ENCODE peak calls at places on chromosomes 1 and 21, in four cellular contexts. Z, V, M and E are unnamed samples.

GRCh38 chr1:35718492-35719336 is at the start of gene C1orf216:
- DNase-seq in M (peak; percentile 50), Z (peak; percentile 35), V (peak; percentile 49), E (peak; percentile 41)

GRCh38 chr21:37579356-37579755 is 212.8 kb downstream of the DYRK1A start:
- DNase-seq in Z (no peak), M (no peak), V (no peak), E (no peak)

GRCh38 chr1:94440088-94440487 is 21.9 kb downstream of the ABCD3 start:
- DNase-seq in Z (no peak), M (no peak), V (no peak), E (no peak)

GRCh38 chr1:202411421-202411820 is 62.9 kb downstream of the PPP1R12B start:
- DNase-seq in Z (no peak), M (no peak), V (no peak), E (no peak)

GRCh38 chr1:76083189-76083588 is 8.6 kb downstream of the ST6GALNAC3 start:
- DNase-seq in V (no peak), M (peak; percentile 21), Z (no peak), E (no peak)

GRCh38 chr1:55893155-55893554 is 678.0 kb upstream of the USP24 start:
- DNase-seq in V (no peak), M (no peak), Z (peak; percentile 8), E (no peak)

GRCh38 chr1:204342310-204342709 is 17.4 kb downstream of the PLEKHA6 start:
- DNase-seq in V (no peak), M (no peak), Z (no peak), E (no peak)

GRCh38 chr1:24418898-24419628 is 3.5 kb downstream of the NIPAL3 start:
- DNase-seq in M (no peak), V (peak; percentile 55), Z (no peak), E (no peak)

GRCh38 chr1:243917863-243918565 is 68.0 kb upstream of the AKT3 start:
- DNase-seq in V (no peak), Z (no peak), M (no peak), E (no peak)

DNA sequence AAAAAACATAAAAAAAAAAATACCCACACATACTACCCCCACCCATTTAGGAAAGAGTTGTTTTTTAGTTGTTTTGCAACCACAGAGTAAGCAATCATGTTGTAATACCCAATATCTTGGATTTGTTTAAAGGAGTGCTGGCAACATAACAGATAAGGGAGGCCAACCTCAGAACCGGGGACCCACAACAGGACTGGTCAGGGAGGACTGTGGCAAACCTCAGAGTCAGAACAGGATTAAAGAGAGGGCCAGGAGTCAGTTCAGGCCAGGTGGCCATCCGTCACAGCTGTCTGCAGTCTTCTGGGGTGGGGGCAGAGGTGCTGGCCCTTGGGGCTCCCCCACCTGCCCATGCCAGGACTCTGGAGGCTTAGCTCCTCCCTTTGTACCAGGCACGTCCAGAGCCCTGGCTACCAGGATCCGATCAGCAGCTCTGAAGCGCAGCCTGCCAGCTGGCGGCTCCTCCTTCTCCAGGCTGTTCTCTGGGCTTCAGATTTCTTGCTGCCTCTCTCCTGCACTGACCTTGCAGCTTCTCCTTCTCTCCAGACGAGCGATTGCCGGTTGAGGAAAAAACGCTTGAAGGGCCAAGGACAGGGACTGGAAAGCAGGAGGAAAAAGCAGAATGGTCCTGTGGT is 7.9 kb downstream of the H6PD start:
- DNase-seq in M (peak; percentile 89), Z (no peak), V (peak; percentile 91), E (no peak)
- H3K4me3 ChIP-seq in M (peak overlapping the region; percentile 20), Z (no peak overlapping the region), V (peak overlapping the region; percentile 28), E (no peak overlapping the region)

GRCh38 chr1:100383743-100384405 is 31.6 kb downstream of the CDC14A start:
- DNase-seq in V (no peak), Z (no peak), M (no peak), E (no peak)
- H3K4me3 ChIP-seq in V (no peak overlapping the region), Z (no peak overlapping the region), M (no peak overlapping the region), E (no peak overlapping the region)

GRCh38 chr1:180157108-180157507 is 2.4 kb downstream of the QSOX1 start:
- DNase-seq in Z (no peak), V (no peak), M (no peak), E (no peak)

GRCh38 chr1:180156631-180157091 is 2.0 kb downstream of the QSOX1 start:
- DNase-seq in M (no peak), V (no peak), Z (no peak), E (no peak)

GRCh38 chr1:180158149-180159147 is 3.8 kb downstream of the QSOX1 start:
- DNase-seq in M (no peak), V (no peak), Z (no peak), E (no peak)

GRCh38 chr1:180156201-180156600 is 1.5 kb downstream of the QSOX1 start:
- DNase-seq in Z (no peak), V (no peak), M (no peak), E (no peak)

GRCh38 chr1:180157576-180158057 is 2.9 kb downstream of the QSOX1 start:
- DNase-seq in Z (no peak), V (peak; percentile 68), M (no peak), E (no peak)
- H3K4me3 ChIP-seq in Z (no peak overlapping the region), V (peak overlapping the region; percentile 9), M (no peak overlapping the region), E (peak overlapping the region; percentile 100)

GRCh38 chr1:81414417-81415087 is 386.2 kb upstream of the ADGRL2 start:
- DNase-seq in V (peak; percentile 82), M (peak; percentile 63), Z (peak; percentile 11), E (no peak)
- H3K4me3 ChIP-seq in V (no peak overlapping the region), M (no peak overlapping the region), Z (no peak overlapping the region), E (no peak overlapping the region)

GRCh38 chr1:98325646-98326441 is 335.7 kb upstream of the SNX7 start:
- DNase-seq in M (peak; percentile 92), V (peak; percentile 68), Z (no peak), E (peak; percentile 42)
- H3K4me3 ChIP-seq in M (no peak overlapping the region), V (no peak overlapping the region), Z (no peak overlapping the region), E (no peak overlapping the region)

GRCh38 chr1:150273310-150273709 is 720 bp downstream of the C1orf54 start:
- DNase-seq in V (no peak), M (no peak), Z (no peak), E (no peak)
- H3K4me3 ChIP-seq in V (no peak overlapping the region), M (peak overlapping the region; percentile 35), Z (no peak overlapping the region), E (peak overlapping the region; percentile 70)